ENCODE peak calls at places on chromosomes 13 and 19, in ten cellular contexts. One of them, this sample, is unnamed.

GRCh38 chr19:37572203-37572602 is 22.4 kb downstream of the ZNF571 start:
- DNase-seq in WTC11: no peak
- DNase-seq in endothelial cell: no peak
- DNase-seq in CD8-positive, alpha-beta T cell: no peak
- DNase-seq in transverse colon: no peak
- DNase-seq in A673: no peak
- DNase-seq in BE2C: no peak
- DNase-seq in lung: no peak
- DNase-seq in IMR-90: peak; percentile 22
- DNase-seq in H1: no peak
- DNase-seq in this sample: no peak

GRCh38 chr13:43227721-43228120 is 204.3 kb downstream of the DNAJC15 start:
- DNase-seq in H1: no peak
- DNase-seq in A673: no peak
- DNase-seq in endothelial cell: no peak
- DNase-seq in BE2C: peak; percentile 61
- DNase-seq in transverse colon: no peak
- DNase-seq in WTC11: no peak
- DNase-seq in CD8-positive, alpha-beta T cell: no peak
- DNase-seq in lung: no peak
- DNase-seq in IMR-90: peak; percentile 59
- DNase-seq in this sample: no peak

GRCh38 chr19:43316591-43317319 is 36.7 kb upstream of the CD177 start:
- DNase-seq in A673: no peak
- DNase-seq in transverse colon: peak; percentile 26
- DNase-seq in IMR-90: peak; percentile 45
- DNase-seq in CD8-positive, alpha-beta T cell: no peak
- DNase-seq in endothelial cell: no peak
- DNase-seq in H1: peak; percentile 17
- DNase-seq in WTC11: peak; percentile 81
- DNase-seq in lung: no peak
- DNase-seq in BE2C: peak; percentile 59
- DNase-seq in this sample: no peak

GRCh38 chr19:11092181-11092538 is 2.9 kb downstream of the LDLR start:
- DNase-seq in endothelial cell: no peak
- DNase-seq in WTC11: no peak
- DNase-seq in transverse colon: no peak
- DNase-seq in lung: no peak
- DNase-seq in BE2C: no peak
- DNase-seq in H1: no peak
- DNase-seq in CD8-positive, alpha-beta T cell: no peak
- DNase-seq in IMR-90: peak; percentile 74
- DNase-seq in A673: peak; percentile 56
- DNase-seq in this sample: no peak

GRCh38 chr13:20353973-20354372 is 121.9 kb upstream of the GJB6 start:
- DNase-seq in IMR-90: peak; percentile 67
- DNase-seq in endothelial cell: no peak
- DNase-seq in CD8-positive, alpha-beta T cell: no peak
- DNase-seq in BE2C: no peak
- DNase-seq in transverse colon: no peak
- DNase-seq in WTC11: no peak
- DNase-seq in H1: no peak
- DNase-seq in lung: no peak
- DNase-seq in A673: no peak
- DNase-seq in this sample: no peak

GRCh38 chr13:38543561-38543960 is 143.3 kb upstream of the FREM2 start:
- DNase-seq in IMR-90: no peak
- DNase-seq in lung: no peak
- DNase-seq in CD8-positive, alpha-beta T cell: no peak
- DNase-seq in A673: no peak
- DNase-seq in H1: no peak
- DNase-seq in endothelial cell: no peak
- DNase-seq in transverse colon: no peak
- DNase-seq in BE2C: no peak
- DNase-seq in WTC11: no peak
- DNase-seq in this sample: no peak

GRCh38 chr19:41265376-41266153 is 1.4 kb downstream of the HNRNPUL1 start:
- DNase-seq in WTC11: no peak
- DNase-seq in transverse colon: peak; percentile 24
- DNase-seq in CD8-positive, alpha-beta T cell: no peak
- DNase-seq in A673: peak; percentile 15
- DNase-seq in BE2C: peak; percentile 16
- DNase-seq in IMR-90: peak; percentile 37
- DNase-seq in lung: peak; percentile 35
- DNase-seq in H1: no peak
- DNase-seq in endothelial cell: peak; percentile 9
- DNase-seq in this sample: no peak

GRCh38 chr13:36293497-36293896 is 4.1 kb downstream of the CCDC169 start:
- DNase-seq in endothelial cell: no peak
- DNase-seq in A673: no peak
- DNase-seq in H1: no peak
- DNase-seq in transverse colon: no peak
- DNase-seq in CD8-positive, alpha-beta T cell: no peak
- DNase-seq in WTC11: no peak
- DNase-seq in BE2C: no peak
- DNase-seq in lung: no peak
- DNase-seq in IMR-90: no peak
- DNase-seq in this sample: no peak

GRCh38 chr19:28943651-28944050 is 269.3 kb downstream of the UQCRFS1 start:
- DNase-seq in IMR-90: no peak
- DNase-seq in CD8-positive, alpha-beta T cell: no peak
- DNase-seq in lung: no peak
- DNase-seq in endothelial cell: no peak
- DNase-seq in BE2C: no peak
- DNase-seq in A673: no peak
- DNase-seq in WTC11: peak; percentile 45
- DNase-seq in H1: no peak
- DNase-seq in transverse colon: no peak
- DNase-seq in this sample: no peak

GRCh38 chr19:33767898-33768413 is 28.7 kb upstream of the KCTD15 start:
- DNase-seq in BE2C: no peak
- DNase-seq in A673: peak; percentile 49
- DNase-seq in H1: peak; percentile 44
- DNase-seq in endothelial cell: peak; percentile 91
- DNase-seq in CD8-positive, alpha-beta T cell: no peak
- DNase-seq in transverse colon: no peak
- DNase-seq in lung: no peak
- DNase-seq in IMR-90: peak; percentile 32
- DNase-seq in WTC11: peak; percentile 91
- DNase-seq in this sample: no peak

GRCh38 chr13:41505209-41505835 is 48.0 kb downstream of the RGCC start:
- DNase-seq in BE2C: no peak
- DNase-seq in WTC11: no peak
- DNase-seq in IMR-90: peak; percentile 96
- DNase-seq in H1: no peak
- DNase-seq in lung: no peak
- DNase-seq in endothelial cell: no peak
- DNase-seq in A673: no peak
- DNase-seq in CD8-positive, alpha-beta T cell: no peak
- DNase-seq in transverse colon: no peak
- DNase-seq in this sample: no peak

GRCh38 chr13:33123066-33123940 is 107.1 kb downstream of the KL start:
- DNase-seq in lung: no peak
- DNase-seq in WTC11: no peak
- DNase-seq in CD8-positive, alpha-beta T cell: no peak
- DNase-seq in transverse colon: no peak
- DNase-seq in endothelial cell: no peak
- DNase-seq in H1: no peak
- DNase-seq in A673: peak; percentile 98
- DNase-seq in IMR-90: peak; percentile 53
- DNase-seq in BE2C: no peak
- DNase-seq in this sample: no peak

GRCh38 chr19:18948075-18948975 is 7.3 kb upstream of the HOMER3 start:
- DNase-seq in CD8-positive, alpha-beta T cell: no peak
- DNase-seq in WTC11: no peak
- DNase-seq in BE2C: no peak
- DNase-seq in lung: no peak
- DNase-seq in transverse colon: no peak
- DNase-seq in A673: no peak
- DNase-seq in IMR-90: no peak
- DNase-seq in H1: no peak
- DNase-seq in endothelial cell: no peak
- DNase-seq in this sample: no peak

GRCh38 chr19:57242821-57243220 is 2.4 kb downstream of the ZNF805 start:
- DNase-seq in CD8-positive, alpha-beta T cell: no peak
- DNase-seq in transverse colon: no peak
- DNase-seq in IMR-90: no peak
- DNase-seq in endothelial cell: no peak
- DNase-seq in H1: no peak
- DNase-seq in WTC11: no peak
- DNase-seq in BE2C: no peak
- DNase-seq in lung: no peak
- DNase-seq in A673: no peak
- DNase-seq in this sample: no peak

GRCh38 chr19:590396-590745 is 690 bp downstream of the HCN2 start:
- DNase-seq in H1: no peak
- DNase-seq in BE2C: peak; percentile 61
- DNase-seq in endothelial cell: peak; percentile 38
- DNase-seq in IMR-90: peak; percentile 30
- DNase-seq in lung: no peak
- DNase-seq in WTC11: no peak
- DNase-seq in A673: peak; percentile 71
- DNase-seq in transverse colon: no peak
- DNase-seq in CD8-positive, alpha-beta T cell: peak; percentile 61
- DNase-seq in this sample: no peak

GRCh38 chr19:1746401-1747284 is 6.7 kb upstream of the ONECUT3 start:
- DNase-seq in IMR-90: peak; percentile 13
- DNase-seq in H1: peak; percentile 21
- DNase-seq in A673: peak; percentile 60
- DNase-seq in endothelial cell: no peak
- DNase-seq in lung: no peak
- DNase-seq in BE2C: no peak
- DNase-seq in WTC11: no peak
- DNase-seq in transverse colon: no peak
- DNase-seq in CD8-positive, alpha-beta T cell: no peak
- DNase-seq in this sample: no peak

GRCh38 chr13:108342369-108343289 is 73.1 kb downstream of the TNFSF13B start:
- DNase-seq in IMR-90: peak; percentile 35
- DNase-seq in A673: peak; percentile 58
- DNase-seq in CD8-positive, alpha-beta T cell: no peak
- DNase-seq in lung: no peak
- DNase-seq in BE2C: no peak
- DNase-seq in endothelial cell: no peak
- DNase-seq in H1: no peak
- DNase-seq in WTC11: no peak
- DNase-seq in transverse colon: no peak
- DNase-seq in this sample: no peak

GRCh38 chr19:1172353-1173159 is 1.5 kb downstream of the SBNO2 start:
- DNase-seq in endothelial cell: peak; percentile 41
- DNase-seq in lung: no peak
- DNase-seq in CD8-positive, alpha-beta T cell: no peak
- DNase-seq in WTC11: peak; percentile 18
- DNase-seq in H1: no peak
- DNase-seq in BE2C: no peak
- DNase-seq in transverse colon: peak; percentile 76
- DNase-seq in A673: peak; percentile 79
- DNase-seq in IMR-90: peak; percentile 48
- DNase-seq in this sample: no peak

GRCh38 chr19:40217027-40217810 is 965 bp downstream of the TTC9B start:
- DNase-seq in lung: peak; percentile 38
- DNase-seq in CD8-positive, alpha-beta T cell: no peak
- DNase-seq in BE2C: no peak
- DNase-seq in A673: peak; percentile 41
- DNase-seq in transverse colon: peak; percentile 71
- DNase-seq in endothelial cell: peak; percentile 43
- DNase-seq in IMR-90: no peak
- DNase-seq in WTC11: peak; percentile 82
- DNase-seq in H1: peak; percentile 39
- DNase-seq in this sample: no peak
- TF ChIP-seq CTCF in lung: no peak
- TF ChIP-seq CTCF in CD8-positive, alpha-beta T cell: no peak
- TF ChIP-seq CTCF in BE2C: peak; percentile 58
- TF ChIP-seq CTCF in A673: peak; percentile 81
- TF ChIP-seq CTCF in transverse colon: peak; percentile 29
- TF ChIP-seq CTCF in endothelial cell: peak; percentile 59
- TF ChIP-seq CTCF in IMR-90: peak; percentile 27
- TF ChIP-seq CTCF in WTC11: peak; percentile 65
- TF ChIP-seq CTCF in H1: peak; percentile 99
- TF ChIP-seq CTCF in this sample: peak; percentile 66

GRCh38 chr13:92530364-92530763 is 696.2 kb upstream of the GPC6 start:
- DNase-seq in CD8-positive, alpha-beta T cell: no peak
- DNase-seq in WTC11: no peak
- DNase-seq in BE2C: no peak
- DNase-seq in lung: no peak
- DNase-seq in transverse colon: no peak
- DNase-seq in IMR-90: peak; percentile 3
- DNase-seq in A673: no peak
- DNase-seq in endothelial cell: no peak
- DNase-seq in H1: no peak
- DNase-seq in this sample: no peak
- TF ChIP-seq CTCF in CD8-positive, alpha-beta T cell: no peak
- TF ChIP-seq CTCF in WTC11: no peak
- TF ChIP-seq CTCF in BE2C: no peak
- TF ChIP-seq CTCF in lung: no peak
- TF ChIP-seq CTCF in transverse colon: peak; percentile 16
- TF ChIP-seq CTCF in IMR-90: no peak
- TF ChIP-seq CTCF in A673: no peak
- TF ChIP-seq CTCF in endothelial cell: no peak
- TF ChIP-seq CTCF in H1: no peak
- TF ChIP-seq CTCF in this sample: no peak

DNA sequence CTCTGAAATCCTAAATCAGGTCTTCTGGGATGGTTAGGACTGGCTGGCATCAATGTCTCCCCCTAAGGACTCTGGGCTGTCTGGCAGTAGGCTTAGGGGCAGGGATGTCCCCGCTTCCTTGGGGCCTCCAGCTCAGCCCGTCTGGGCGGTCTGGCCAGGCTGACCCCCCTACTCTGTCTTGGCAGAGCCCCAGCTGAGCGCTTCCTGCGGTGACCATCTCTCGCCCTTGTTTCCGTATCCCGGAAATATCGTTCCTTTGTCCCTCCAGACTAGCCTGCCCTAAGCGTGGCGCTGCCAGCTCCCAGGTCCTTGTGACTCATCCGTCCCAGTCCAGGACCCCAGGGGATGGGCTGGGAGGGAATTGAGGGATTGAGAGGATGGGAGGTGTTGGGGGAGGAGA is 11.3 kb downstream of the GTPBP3 start:
- DNase-seq in endothelial cell: peak; percentile 45
- DNase-seq in lung: peak; percentile 51
- DNase-seq in CD8-positive, alpha-beta T cell: no peak
- DNase-seq in H1: peak; percentile 75
- DNase-seq in A673: peak; percentile 88
- DNase-seq in WTC11: peak; percentile 54
- DNase-seq in BE2C: peak; percentile 75
- DNase-seq in transverse colon: no peak
- DNase-seq in IMR-90: peak; percentile 53
- DNase-seq in this sample: no peak
- TF ChIP-seq CTCF in endothelial cell: no peak
- TF ChIP-seq CTCF in lung: no peak
- TF ChIP-seq CTCF in CD8-positive, alpha-beta T cell: no peak
- TF ChIP-seq CTCF in H1: no peak
- TF ChIP-seq CTCF in A673: no peak
- TF ChIP-seq CTCF in WTC11: no peak
- TF ChIP-seq CTCF in BE2C: no peak
- TF ChIP-seq CTCF in transverse colon: no peak
- TF ChIP-seq CTCF in IMR-90: no peak
- TF ChIP-seq CTCF in this sample: no peak

GRCh38 chr13:67341406-67341805 is 111.3 kb upstream of the PCDH9 start:
- DNase-seq in endothelial cell: no peak
- DNase-seq in WTC11: no peak
- DNase-seq in CD8-positive, alpha-beta T cell: no peak
- DNase-seq in transverse colon: no peak
- DNase-seq in BE2C: no peak
- DNase-seq in H1: no peak
- DNase-seq in lung: no peak
- DNase-seq in A673: no peak
- DNase-seq in IMR-90: peak; percentile 53
- DNase-seq in this sample: no peak

GRCh38 chr13:67343777-67344176 is 113.6 kb upstream of the PCDH9 start:
- DNase-seq in IMR-90: no peak
- DNase-seq in endothelial cell: no peak
- DNase-seq in transverse colon: no peak
- DNase-seq in lung: no peak
- DNase-seq in CD8-positive, alpha-beta T cell: no peak
- DNase-seq in H1: no peak
- DNase-seq in A673: no peak
- DNase-seq in BE2C: no peak
- DNase-seq in WTC11: no peak
- DNase-seq in this sample: no peak
- TF ChIP-seq CTCF in IMR-90: no peak
- TF ChIP-seq CTCF in endothelial cell: no peak
- TF ChIP-seq CTCF in transverse colon: no peak
- TF ChIP-seq CTCF in lung: no peak
- TF ChIP-seq CTCF in CD8-positive, alpha-beta T cell: no peak
- TF ChIP-seq CTCF in H1: no peak
- TF ChIP-seq CTCF in A673: no peak
- TF ChIP-seq CTCF in BE2C: no peak
- TF ChIP-seq CTCF in WTC11: no peak
- TF ChIP-seq CTCF in this sample: no peak

This sample was measured in D721Med.